ENCODE peak calls at places on chromosome 9, in seven cellular contexts. Y is NCI-H2171 treated with DMSO at 0.1 percent for 48 hours, D is EL, J is retinal pigment epithelial cell, W is HFFc6, U is ACHN, X is HCEC 1CT. F is an unnamed sample.

GRCh38 chr9:35756275-35756742 is 2.2 kb upstream of the MSMP start:
- DNase-seq in Y (no peak), D (no peak), J (no peak), W (peak), U (no peak), X (no peak), F (no peak)

GRCh38 chr9:17744786-17745185 is 165.9 kb downstream of the SH3GL2 start:
- DNase-seq in Y (no peak), D (peak), J (no peak), W (no peak), U (peak), X (no peak), F (no peak)

GRCh38 chr9:69421908-69422801 is 97.1 kb downstream of the ENTREP1 start:
- DNase-seq in Y (peak), D (peak), J (no peak), W (peak), U (peak), X (peak), F (no peak)

GRCh38 chr9:114006155-114006550 is 71.9 kb downstream of the AMBP start:
- DNase-seq in Y (no peak), D (no peak), J (no peak), W (no peak), U (no peak), X (no peak), F (no peak)

GRCh38 chr9:86549434-86549833 is 195.2 kb upstream of the TUT7 start:
- DNase-seq in Y (no peak), D (peak), J (no peak), W (peak), U (no peak), X (peak), F (no peak)

GRCh38 chr9:110615526-110615925 is 36.0 kb upstream of the SVEP1 start:
- DNase-seq in Y (no peak), D (peak), J (no peak), W (peak), U (no peak), X (peak), F (no peak)

GRCh38 chr9:7234144-7234543 is 476.4 kb downstream of the KDM4C start:
- DNase-seq in Y (no peak), D (peak), J (no peak), W (peak), U (peak), X (peak), F (no peak)

GRCh38 chr9:127976943-127977871 is 3.6 kb downstream of the EEIG1 start:
- DNase-seq in Y (no peak), D (no peak), J (no peak), W (no peak), U (no peak), X (no peak), F (no peak)

GRCh38 chr9:109098960-109099308 is 20.8 kb downstream of the TMEM245 start:
- DNase-seq in Y (no peak), D (no peak), J (no peak), W (no peak), U (no peak), X (no peak), F (no peak)

GRCh38 chr9:128007566-128008138 is 26.9 kb upstream of the EEIG1 start:
- DNase-seq in Y (peak), D (peak), J (peak), W (peak), U (peak), X (no peak), F (peak)

GRCh38 chr9:111041902-111042301 is 3.6 kb upstream of the LPAR1 start:
- DNase-seq in Y (no peak), D (no peak), J (no peak), W (no peak), U (no peak), X (no peak), F (no peak)

GRCh38 chr9:35756743-35757526 is 2.9 kb upstream of the MSMP start:
- DNase-seq in Y (peak), D (peak), J (no peak), W (no peak), U (peak), X (no peak), F (no peak)

GRCh38 chr9:127862075-127863011 is 7.9 kb upstream of the ENG start:
- DNase-seq in Y (no peak), D (no peak), J (no peak), W (no peak), U (no peak), X (no peak), F (no peak)

GRCh38 chr9:90960941-90961340 is 159.3 kb downstream of the SYK start:
- DNase-seq in Y (no peak), D (no peak), J (no peak), W (no peak), U (no peak), X (no peak), F (no peak)

GRCh38 chr9:125556046-125556445 is 151.0 kb downstream of the MAPKAP1 start:
- DNase-seq in Y (no peak), D (no peak), J (no peak), W (no peak), U (no peak), X (no peak), F (no peak)

GRCh38 chr9:6239048-6239461 is 23.4 kb downstream of the IL33 start:
- DNase-seq in Y (no peak), D (peak), J (no peak), W (no peak), U (no peak), X (peak), F (no peak)

GRCh38 chr9:18791074-18791473 is 241.9 kb downstream of the SAXO1 start:
- DNase-seq in Y (no peak), D (peak), J (no peak), W (no peak), U (peak), X (peak), F (no peak)

GRCh38 chr9:18682907-18683306 is 209.0 kb downstream of the ADAMTSL1 start:
- DNase-seq in Y (no peak), D (no peak), J (no peak), W (no peak), U (no peak), X (no peak), F (no peak)

GRCh38 chr9:69122086-69122390 is 52.0 kb upstream of the TJP2 start:
- DNase-seq in Y (no peak), D (peak), J (no peak), W (peak), U (peak), X (peak), F (no peak)

GRCh38 chr9:91062281-91062680 is 260.7 kb downstream of the SYK start:
- DNase-seq in Y (peak), D (no peak), J (no peak), W (no peak), U (no peak), X (no peak), F (no peak)

GRCh38 chr9:27799326-27799725 is 226.0 kb upstream of the C9orf72 start:
- DNase-seq in Y (no peak), D (no peak), J (no peak), W (no peak), U (no peak), X (no peak), F (no peak)

GRCh38 chr9:122180633-122181032 is 20.9 kb downstream of the MORN5 start:
- DNase-seq in Y (no peak), D (peak), J (peak), W (peak), U (peak), X (peak), F (peak)

GRCh38 chr9:137339606-137340462 is 37.8 kb upstream of the NRARP start:
- DNase-seq in Y (no peak), D (no peak), J (peak), W (no peak), U (no peak), X (no peak), F (no peak)

GRCh38 chr9:133427658-133428348 is 5.6 kb downstream of the ADAMTS13 start:
- DNase-seq in Y (no peak), D (no peak), J (no peak), W (no peak), U (no peak), X (no peak), F (no peak)

GRCh38 chr9:86792136-86792535 is 155.2 kb downstream of the GAS1 start:
- DNase-seq in Y (no peak), D (peak), J (no peak), W (peak), U (no peak), X (peak), F (peak)

GRCh38 chr9:101387871-101388506 is 3.2 kb upstream of the BAAT start:
- DNase-seq in Y (peak), D (peak), J (no peak), W (peak), U (peak), X (peak), F (no peak)

GRCh38 chr9:113220467-113221002 is 542 bp downstream of the FKBP15 start:
- DNase-seq in Y (peak), D (no peak), J (no peak), W (no peak), U (no peak), X (no peak), F (no peak)

GRCh38 chr9:98766548-98766947 is 29.8 kb downstream of the ANKS6 start:
- DNase-seq in Y (no peak), D (no peak), J (no peak), W (no peak), U (no peak), X (no peak), F (no peak)

GRCh38 chr9:120536949-120537640 is 42.9 kb downstream of the CDK5RAP2 start:
- DNase-seq in Y (no peak), D (no peak), J (no peak), W (no peak), U (no peak), X (no peak), F (no peak)

GRCh38 chr9:113988951-113989780 is 88.9 kb downstream of the AMBP start:
- DNase-seq in Y (no peak), D (no peak), J (no peak), W (no peak), U (no peak), X (no peak), F (no peak)

GRCh38 chr9:130946778-130947617 is 8.0 kb upstream of the FIBCD1 start:
- DNase-seq in Y (peak), D (no peak), J (peak), W (no peak), U (no peak), X (no peak), F (no peak)

GRCh38 chr9:127506814-127507750 is 55.8 kb downstream of the LRSAM1 start:
- DNase-seq in Y (no peak), D (peak), J (no peak), W (peak), U (no peak), X (no peak), F (no peak)

GRCh38 chr9:110128664-110129329 is 79.2 kb downstream of the C9orf152 start:
- DNase-seq in Y (no peak), D (no peak), J (no peak), W (no peak), U (no peak), X (no peak), F (no peak)

GRCh38 chr9:126661521-126662251 is 48.0 kb downstream of the LMX1B start:
- DNase-seq in Y (peak), D (peak), J (no peak), W (no peak), U (peak), X (no peak), F (peak)

GRCh38 chr9:89522261-89522978 is 24.5 kb upstream of the SEMA4D start:
- DNase-seq in Y (no peak), D (no peak), J (no peak), W (no peak), U (peak), X (no peak), F (no peak)

GRCh38 chr9:131657456-131657855 is 82.4 kb downstream of the RAPGEF1 start:
- DNase-seq in Y (no peak), D (no peak), J (no peak), W (no peak), U (no peak), X (no peak), F (no peak)

GRCh38 chr9:133367221-133367620 is 8.6 kb downstream of the SURF4 start:
- DNase-seq in Y (no peak), D (no peak), J (no peak), W (no peak), U (no peak), X (no peak), F (no peak)